ENCODE peak calls at places on chromosomes 12 and 14, in eight cellular contexts. X is transverse colon; Q is mesendoderm; F is ovary; I is right atrium auricular region; L is brain microvascular endothelial cell; U is CD4-positive, alpha-beta memory T cell; C is OCI-LY7. N is an unnamed sample.

GRCh38 chr12:46364300-46364696 is 8.3 kb downstream of the SLC38A2 start:
- DNase-seq in X (no peak), Q (no peak), F (no peak), I (no peak), L (no peak), U (no peak), C (no peak), N (no peak)

GRCh38 chr14:65251213-65251612 is 148.9 kb upstream of the MAX start:
- DNase-seq in X (no peak), Q (no peak), F (no peak), I (peak), L (peak), U (no peak), C (no peak), N (no peak)

GRCh38 chr12:81992461-81992860 is 233.3 kb upstream of the PPFIA2 start:
- DNase-seq in X (peak), Q (peak), F (no peak), I (no peak), L (peak), U (peak), C (no peak), N (no peak)

GRCh38 chr12:121399391-121400331 is at the start of gene RNF34:
- DNase-seq in X (peak), Q (peak), F (peak), I (peak), L (peak), U (peak), C (peak), N (peak)

GRCh38 chr14:68408680-68409079 is 384.2 kb downstream of the ZFP36L1 start:
- DNase-seq in X (no peak), Q (no peak), F (no peak), I (no peak), L (no peak), U (peak), C (peak), N (no peak)

GRCh38 chr14:63436286-63437098 is 106.7 kb downstream of the PPP2R5E start:
- DNase-seq in X (no peak), Q (no peak), F (no peak), I (no peak), L (no peak), U (no peak), C (no peak), N (no peak)

GRCh38 chr14:45904313-45904712 is 651.3 kb upstream of the MIS18BP1 start:
- DNase-seq in X (no peak), Q (no peak), F (no peak), I (no peak), L (no peak), U (no peak), C (no peak), N (no peak)

GRCh38 chr12:65879878-65880277 is 55.6 kb downstream of the HMGA2 start:
- DNase-seq in X (no peak), Q (no peak), F (no peak), I (no peak), L (peak), U (no peak), C (no peak), N (peak)

GRCh38 chr12:88172844-88173407 is 30.8 kb downstream of the TMTC3 start:
- DNase-seq in X (no peak), Q (no peak), F (no peak), I (no peak), L (no peak), U (no peak), C (no peak), N (no peak)

GRCh38 chr12:73585136-73585535 is 952.5 kb upstream of the ATXN7L3B start:
- DNase-seq in X (no peak), Q (no peak), F (no peak), I (no peak), L (no peak), U (no peak), C (no peak), N (no peak)

GRCh38 chr12:101570022-101570421 is 24.7 kb upstream of the MYBPC1 start:
- DNase-seq in X (no peak), Q (peak), F (no peak), I (no peak), L (peak), U (no peak), C (peak), N (no peak)

GRCh38 chr14:35107866-35108265 is 13.9 kb downstream of the PPP2R3C start:
- DNase-seq in X (no peak), Q (no peak), F (no peak), I (no peak), L (no peak), U (no peak), C (no peak), N (no peak)

GRCh38 chr12:132554857-132555630 is 55.3 kb downstream of the LRCOL1 start:
- DNase-seq in X (no peak), Q (peak), F (no peak), I (no peak), L (no peak), U (peak), C (peak), N (no peak)

GRCh38 chr14:80275208-80275850 is 64.0 kb upstream of the DIO2 start:
- DNase-seq in X (no peak), Q (no peak), F (no peak), I (no peak), L (peak), U (no peak), C (no peak), N (peak)

GRCh38 chr12:77161944-77162343 is 96.6 kb upstream of the E2F7 start:
- DNase-seq in X (no peak), Q (peak), F (no peak), I (no peak), L (no peak), U (no peak), C (no peak), N (no peak)

GRCh38 chr12:102182635-102183034 is 15.0 kb downstream of the PMCH start:
- DNase-seq in X (no peak), Q (no peak), F (no peak), I (no peak), L (no peak), U (no peak), C (no peak), N (no peak)

GRCh38 chr12:53988519-53989226 is 3.7 kb downstream of the HOXC10 start:
- DNase-seq in X (no peak), Q (no peak), F (no peak), I (no peak), L (no peak), U (no peak), C (no peak), N (no peak)
- H3K27ac ChIP-seq in X (no peak), Q (no peak), F (no peak), I (no peak), L (no peak), U (no peak), C (no peak), N (peak)

DNA sequence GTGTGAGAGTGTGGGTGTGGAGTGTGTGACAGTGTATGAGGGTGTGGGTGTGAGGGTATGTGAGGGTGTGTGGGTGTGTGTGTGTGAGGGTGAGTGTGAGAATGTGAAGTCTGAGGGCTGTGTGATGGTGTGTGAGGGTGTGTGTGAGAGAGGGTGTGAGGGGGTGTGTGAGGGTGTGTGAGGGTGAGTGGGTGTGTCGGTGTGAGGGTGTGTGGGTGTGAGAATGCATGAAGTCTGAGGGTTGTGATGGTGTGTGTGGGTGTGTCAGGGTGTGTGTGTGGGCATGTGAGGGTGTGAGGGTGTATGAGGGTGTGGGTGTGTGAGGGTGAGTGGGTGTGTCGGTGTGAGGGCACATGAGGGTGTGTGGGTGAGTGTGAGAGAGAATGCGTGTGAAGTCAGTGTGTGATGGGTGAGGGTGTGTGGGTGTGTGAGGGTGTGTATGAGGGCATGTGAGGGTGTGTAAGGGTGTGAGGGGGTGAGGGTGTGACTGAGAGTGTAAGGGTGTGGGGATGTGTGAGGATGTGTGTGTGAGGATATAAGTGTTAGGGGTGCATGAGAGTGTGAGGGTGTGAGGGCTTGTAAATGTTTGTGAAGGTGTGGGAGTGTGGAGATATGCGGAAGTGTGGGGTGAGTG is 36.4 kb downstream of the TMEM121 start:
- DNase-seq in X (no peak), Q (no peak), F (no peak), I (no peak), L (no peak), U (no peak), C (peak), N (no peak)
- H3K27ac ChIP-seq in X (no peak), Q (no peak), F (no peak), I (no peak), L (no peak), U (no peak), C (peak), N (no peak)

DNA sequence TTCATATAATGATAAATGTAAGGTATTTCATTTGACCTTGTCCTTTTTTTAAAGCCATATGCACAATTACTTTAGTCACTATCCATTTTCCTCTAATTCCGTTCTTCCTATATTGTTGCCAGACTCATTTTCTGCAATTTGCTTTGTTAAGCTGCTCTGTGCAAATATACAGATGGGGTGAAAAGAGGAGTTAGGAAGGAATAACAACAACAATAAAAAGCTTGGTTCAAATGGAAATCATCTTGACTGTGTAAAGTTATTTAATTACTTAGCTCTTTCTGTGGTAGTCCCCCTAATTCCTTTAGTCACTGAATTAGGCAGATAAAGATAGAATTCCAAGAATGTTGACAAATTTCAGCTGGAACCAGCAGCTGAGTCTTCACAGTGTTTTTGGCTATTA is 838.0 kb downstream of the RPS29 start:
- DNase-seq in X (no peak), Q (peak), F (no peak), I (no peak), L (no peak), U (no peak), C (no peak), N (no peak)
- H3K27ac ChIP-seq in X (no peak), Q (no peak), F (no peak), I (peak), L (no peak), U (no peak), C (no peak), N (no peak)

GRCh38 chr12:116561181-116561821 is 2.1 kb downstream of the MAP1LC3B2 start:
- DNase-seq in X (no peak), Q (no peak), F (no peak), I (no peak), L (no peak), U (no peak), C (no peak), N (no peak)

GRCh38 chr12:116556964-116557706 is 2.0 kb upstream of the MAP1LC3B2 start:
- DNase-seq in X (no peak), Q (no peak), F (no peak), I (no peak), L (no peak), U (no peak), C (no peak), N (no peak)

GRCh38 chr12:116559080-116559329 is 176 bp upstream of the MAP1LC3B2 start:
- DNase-seq in X (no peak), Q (no peak), F (no peak), I (no peak), L (no peak), U (no peak), C (peak), N (no peak)

GRCh38 chr12:116558280-116559079 is 701 bp upstream of the MAP1LC3B2 start:
- DNase-seq in X (no peak), Q (no peak), F (no peak), I (no peak), L (no peak), U (no peak), C (peak), N (no peak)

GRCh38 chr12:116559330-116560080 is at the start of gene MAP1LC3B2:
- DNase-seq in X (peak), Q (no peak), F (peak), I (no peak), L (peak), U (peak), C (peak), N (peak)
- H3K27ac ChIP-seq in X (peak), Q (no peak), F (no peak), I (peak), L (peak), U (peak), C (peak), N (peak)

GRCh38 chr12:49825971-49826421 is 2.2 kb downstream of the NCKAP5L start:
- DNase-seq in X (no peak), Q (no peak), F (no peak), I (no peak), L (no peak), U (no peak), C (no peak), N (peak)
- H3K27ac ChIP-seq in X (peak), Q (no peak), F (no peak), I (peak), L (peak), U (no peak), C (no peak), N (peak)

DNA sequence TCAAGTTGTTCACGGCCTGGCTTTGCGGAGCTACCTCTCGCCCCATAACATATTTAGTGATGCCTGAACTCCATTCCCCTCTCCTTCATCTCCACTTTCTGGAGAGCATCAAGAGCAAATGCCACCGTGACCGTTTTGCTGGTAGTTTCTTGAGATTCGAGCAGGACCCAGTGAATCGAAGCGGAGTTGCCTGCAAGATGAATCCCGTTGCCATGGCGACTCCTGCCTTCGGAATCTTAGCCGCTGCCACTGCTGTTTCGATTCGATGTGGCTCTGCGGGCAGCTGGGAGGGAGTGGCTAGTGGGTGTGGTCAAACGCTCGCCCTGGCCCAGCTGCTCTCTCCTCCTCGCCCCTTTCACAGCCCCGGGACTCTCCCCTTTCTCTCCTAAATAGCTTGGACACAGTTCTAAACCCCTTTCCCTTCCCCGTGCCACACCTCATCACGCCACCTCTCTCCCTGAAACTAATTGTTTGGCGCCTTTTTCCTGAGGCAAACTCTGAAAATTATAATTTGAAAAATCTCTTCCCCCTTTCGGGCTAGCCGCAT is 1.4 kb downstream of the DAAM1 start:
- DNase-seq in X (peak), Q (peak), F (peak), I (peak), L (peak), U (peak), C (peak), N (peak)
- H3K27ac ChIP-seq in X (peak), Q (no peak), F (no peak), I (peak), L (peak), U (peak), C (peak), N (peak)

GRCh38 chr12:29431516-29431915 is 50.5 kb upstream of the ERGIC2 start:
- DNase-seq in X (no peak), Q (no peak), F (no peak), I (no peak), L (no peak), U (no peak), C (no peak), N (no peak)

GRCh38 chr12:29428630-29429029 is 47.7 kb upstream of the ERGIC2 start:
- DNase-seq in X (no peak), Q (no peak), F (no peak), I (no peak), L (peak), U (no peak), C (no peak), N (no peak)

GRCh38 chr12:29430699-29431044 is 49.7 kb upstream of the ERGIC2 start:
- DNase-seq in X (no peak), Q (no peak), F (no peak), I (no peak), L (no peak), U (no peak), C (no peak), N (no peak)

GRCh38 chr12:29427964-29428363 is 47.0 kb upstream of the ERGIC2 start:
- DNase-seq in X (no peak), Q (peak), F (no peak), I (no peak), L (no peak), U (peak), C (peak), N (no peak)

DNA sequence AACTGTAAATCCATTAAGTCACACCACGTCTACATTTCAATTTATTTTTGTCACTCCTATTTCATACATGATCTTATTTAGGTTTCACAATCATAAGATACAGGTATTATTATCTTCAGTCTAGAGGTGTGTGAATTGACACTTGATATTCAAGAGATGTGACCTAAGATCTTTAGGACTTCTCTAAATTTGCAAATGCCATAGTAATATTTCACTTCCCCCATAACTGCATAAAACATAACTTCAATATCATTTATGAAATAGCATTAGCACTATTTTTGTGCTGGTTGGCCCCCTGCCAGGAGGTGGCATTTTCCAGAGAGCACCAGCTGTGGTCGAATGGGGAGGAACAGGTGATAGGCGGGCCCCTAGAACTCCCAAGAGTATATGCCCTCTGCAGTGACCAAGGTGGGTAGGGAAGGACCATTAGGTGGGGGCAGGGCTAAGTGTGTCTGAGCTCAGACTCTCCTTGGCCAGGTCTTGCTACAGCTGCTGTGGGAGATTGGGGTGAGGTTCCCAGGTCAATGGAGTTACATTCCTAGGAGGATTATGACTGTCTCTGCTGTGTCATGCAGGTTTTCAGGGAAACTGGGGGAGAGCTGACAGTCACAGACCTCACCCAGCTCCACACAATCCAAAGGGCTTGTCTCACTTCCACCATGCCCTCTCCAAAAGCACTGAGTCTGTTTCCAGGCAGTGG is 49.2 kb upstream of the ERGIC2 start:
- DNase-seq in X (no peak), Q (peak), F (no peak), I (no peak), L (no peak), U (no peak), C (peak), N (no peak)
- H3K27ac ChIP-seq in X (no peak), Q (no peak), F (no peak), I (no peak), L (no peak), U (no peak), C (no peak), N (no peak)

GRCh38 chr12:120048258-120048657 is 59.2 kb downstream of the BICDL1 start:
- DNase-seq in X (no peak), Q (no peak), F (no peak), I (no peak), L (no peak), U (peak), C (no peak), N (no peak)

GRCh38 chr12:120047072-120047471 is 58.0 kb downstream of the BICDL1 start:
- DNase-seq in X (no peak), Q (no peak), F (no peak), I (no peak), L (no peak), U (no peak), C (no peak), N (no peak)

GRCh38 chr12:120054293-120054692 is 62.3 kb downstream of the RAB35 start:
- DNase-seq in X (no peak), Q (no peak), F (no peak), I (no peak), L (no peak), U (no peak), C (no peak), N (no peak)

GRCh38 chr12:120051535-120051934 is 62.5 kb downstream of the BICDL1 start:
- DNase-seq in X (no peak), Q (no peak), F (no peak), I (no peak), L (no peak), U (no peak), C (no peak), N (no peak)

GRCh38 chr12:120049426-120049825 is 60.4 kb downstream of the BICDL1 start:
- DNase-seq in X (no peak), Q (peak), F (no peak), I (no peak), L (no peak), U (no peak), C (no peak), N (no peak)
- H3K27ac ChIP-seq in X (no peak), Q (no peak), F (no peak), I (no peak), L (no peak), U (no peak), C (no peak), N (no peak)

GRCh38 chr12:110698171-110698902 is 9.4 kb upstream of the HVCN1 start:
- DNase-seq in X (peak), Q (peak), F (peak), I (peak), L (peak), U (peak), C (peak), N (peak)
- H3K27ac ChIP-seq in X (peak), Q (no peak), F (no peak), I (peak), L (no peak), U (no peak), C (no peak), N (no peak)

N was measured in SJSA1.